ENCODE peak calls at places on chromosome 11, in eight cellular contexts. T is iPS DF 6.9; G is Caco-2; N is Karpas-422; M is PC-9; V is neuronal stem cell; P is mesenchymal stem cell; J is CD8-positive, alpha-beta memory T cell. F is an unnamed sample.

GRCh38 chr11:33195391-33196190 is 34.3 kb upstream of the CSTF3 start:
- DNase-seq in T (no peak), G (no peak), N (no peak), M (peak; percentile 67), V (no peak), P (peak; percentile 47), J (no peak), F (no peak)

GRCh38 chr11:66883021-66883968 is 26.4 kb downstream of the LRFN4 start:
- DNase-seq in T (peak; percentile 58), G (peak; percentile 83), N (peak; percentile 89), M (peak; percentile 89), V (peak; percentile 54), P (peak; percentile 52), J (peak; percentile 29), F (peak; percentile 85)

GRCh38 chr11:70278994-70279393 is 8.5 kb downstream of the PPFIA1 start:
- DNase-seq in T (no peak), G (no peak), N (no peak), M (no peak), V (no peak), P (no peak), J (no peak), F (no peak)

GRCh38 chr11:77046060-77046501 is 11.9 kb downstream of the B3GNT6 start:
- DNase-seq in T (no peak), G (peak; percentile 93), N (peak; percentile 65), M (no peak), V (peak; percentile 56), P (peak; percentile 33), J (peak; percentile 40), F (no peak)

GRCh38 chr11:100984668-100985067 is 144.9 kb downstream of the PGR start:
- DNase-seq in T (no peak), G (no peak), N (peak; percentile 46), M (no peak), V (no peak), P (no peak), J (no peak), F (no peak)

GRCh38 chr11:99316761-99317475 is 296.2 kb downstream of the CNTN5 start:
- DNase-seq in T (no peak), G (no peak), N (no peak), M (no peak), V (no peak), P (no peak), J (no peak), F (no peak)

GRCh38 chr11:24093410-24093809 is 403.4 kb upstream of the LUZP2 start:
- DNase-seq in T (no peak), G (no peak), N (no peak), M (no peak), V (no peak), P (no peak), J (no peak), F (no peak)

GRCh38 chr11:111006207-111006606 is 239.3 kb upstream of the POU2AF2 start:
- DNase-seq in T (no peak), G (no peak), N (no peak), M (no peak), V (no peak), P (no peak), J (no peak), F (no peak)

GRCh38 chr11:63764712-63765631 is 3.6 kb downstream of the ZFTA start:
- DNase-seq in T (no peak), G (peak; percentile 82), N (no peak), M (no peak), V (no peak), P (no peak), J (no peak), F (no peak)

GRCh38 chr11:111947143-111947542 is 10.0 kb downstream of the DIXDC1 start:
- DNase-seq in T (no peak), G (no peak), N (no peak), M (no peak), V (no peak), P (no peak), J (no peak), F (no peak)

DNA sequence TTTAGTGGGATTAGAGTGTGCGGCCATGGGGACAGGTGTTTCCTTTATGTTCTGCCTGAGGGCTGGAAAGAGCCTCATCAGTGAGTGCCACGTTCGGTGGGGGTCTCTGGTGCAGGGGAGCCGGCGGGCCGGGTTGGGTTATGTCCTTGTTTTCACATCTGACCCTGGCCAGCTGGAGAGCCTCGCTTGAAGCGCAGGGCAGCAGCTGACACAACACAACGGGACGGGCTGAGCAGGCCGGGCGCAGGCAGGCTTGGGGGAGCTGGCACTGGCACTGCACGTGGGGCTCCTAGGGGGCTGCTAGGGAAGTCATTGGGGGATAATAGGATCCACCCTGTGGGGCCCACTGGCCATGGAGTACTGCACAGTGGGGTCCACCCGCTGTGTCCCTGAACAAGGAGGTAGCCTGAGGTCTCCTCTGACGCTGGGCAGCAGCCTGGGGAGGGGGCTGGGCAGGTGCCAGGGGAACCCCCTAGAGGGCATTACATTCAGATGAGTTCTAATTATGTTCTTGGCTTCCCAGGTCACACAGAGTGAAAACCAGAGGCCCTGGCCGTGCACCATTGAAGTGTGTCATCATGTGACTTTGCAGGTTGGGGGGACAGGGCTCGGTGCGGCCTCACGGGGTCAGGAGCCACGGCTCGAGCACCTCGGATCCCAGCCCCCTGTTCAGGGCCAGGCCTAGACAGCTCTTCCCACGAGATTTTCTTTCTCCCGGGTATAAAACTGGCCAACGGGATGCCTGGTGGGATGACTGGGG is 95.1 kb downstream of the KCNQ1 start:
- DNase-seq in T (no peak), G (no peak), N (no peak), M (no peak), V (no peak), P (no peak), J (no peak), F (no peak)
- H3K27me3 ChIP-seq in T (peaks cover 3% of the 10 kb centered on the region), G (no peaks in the 10 kb centered on the region), N (no peaks in the 10 kb centered on the region), M (peaks cover 6% of the 10 kb centered on the region), V (no peaks in the 10 kb centered on the region), P (peaks cover 32% of the 10 kb centered on the region), J (no peaks in the 10 kb centered on the region), F (no peaks in the 10 kb centered on the region)

DNA sequence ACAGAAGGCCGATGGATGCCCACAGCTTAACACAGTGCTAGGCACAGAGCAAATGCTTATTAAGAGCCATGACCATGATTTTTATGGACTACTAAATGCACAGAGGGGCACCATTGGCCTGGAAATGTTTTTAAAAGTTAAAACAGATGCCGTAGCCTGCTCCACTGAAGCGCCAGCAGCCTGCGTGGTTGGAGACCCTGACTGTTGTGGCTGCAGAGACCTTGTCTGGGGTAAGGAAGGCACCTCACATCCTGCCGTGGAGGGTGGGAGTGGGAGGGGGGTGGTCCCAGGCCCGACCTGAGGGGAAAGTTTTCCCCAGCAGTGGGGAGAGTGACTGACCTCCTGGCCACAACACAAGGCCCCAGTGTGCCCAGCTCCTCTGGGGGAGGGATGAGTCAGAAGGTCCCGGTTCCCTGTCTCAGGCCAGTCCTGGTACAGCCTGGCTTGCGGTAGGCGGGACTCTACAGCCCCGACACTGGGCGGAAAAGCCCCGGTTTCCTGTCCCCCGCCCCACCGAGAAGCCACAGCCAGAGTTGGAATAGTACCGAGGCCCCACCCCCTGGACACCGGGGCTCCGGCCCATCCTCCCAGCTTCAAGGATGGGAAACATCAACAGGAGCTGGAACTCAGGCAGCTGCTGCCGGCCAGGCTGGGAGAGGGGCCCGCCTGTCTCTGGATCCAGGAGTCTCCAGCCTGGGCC is 7.0 kb downstream of the CHST1 start:
- DNase-seq in T (no peak), G (no peak), N (no peak), M (no peak), V (no peak), P (peak; percentile 95), J (no peak), F (no peak)
- H3K27me3 ChIP-seq in T (no peaks in the 10 kb centered on the region), G (peaks cover 12% of the 10 kb centered on the region), N (no peaks in the 10 kb centered on the region), M (peaks cover 97% of the 10 kb centered on the region), V (peaks cover 65% of the 10 kb centered on the region), P (peaks cover 44% of the 10 kb centered on the region), J (peaks cover 25% of the 10 kb centered on the region), F (peaks cover 64% of the 10 kb centered on the region)

DNA sequence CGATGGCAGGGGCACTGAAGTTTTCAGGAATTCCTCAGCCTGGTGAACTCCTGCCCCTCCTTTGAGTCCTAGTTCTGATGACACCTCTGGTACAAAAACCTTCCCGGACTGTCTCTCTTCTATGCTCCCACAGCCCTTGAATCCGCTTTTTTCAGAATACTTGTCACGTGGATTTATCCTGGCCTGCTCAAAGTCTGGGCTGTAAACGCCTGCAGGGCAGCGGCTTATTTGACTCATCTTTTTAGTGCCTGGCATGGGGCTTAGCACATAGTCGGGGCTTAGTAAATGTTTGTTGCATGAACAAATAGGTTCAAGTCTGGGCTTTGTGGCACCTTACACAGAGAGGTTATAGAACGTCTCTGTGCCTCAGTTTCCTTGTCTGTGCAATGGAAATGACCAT is 13.4 kb upstream of the KCNJ11 start:
- DNase-seq in T (no peak), G (no peak), N (no peak), M (no peak), V (no peak), P (no peak), J (no peak), F (no peak)
- H3K27me3 ChIP-seq in T (no peaks in the 10 kb centered on the region), G (no peaks in the 10 kb centered on the region), N (no peaks in the 10 kb centered on the region), M (peaks cover 12% of the 10 kb centered on the region), V (peaks cover 30% of the 10 kb centered on the region), P (peaks cover 34% of the 10 kb centered on the region), J (no peaks in the 10 kb centered on the region), F (peaks cover 11% of the 10 kb centered on the region)

GRCh38 chr11:8267280-8267679 is 3.6 kb upstream of the LMO1 start:
- DNase-seq in T (no peak), G (no peak), N (no peak), M (no peak), V (no peak), P (no peak), J (no peak), F (peak; percentile 9)

GRCh38 chr11:8266246-8267241 is 2.9 kb upstream of the LMO1 start:
- DNase-seq in T (no peak), G (no peak), N (no peak), M (no peak), V (no peak), P (no peak), J (no peak), F (peak; percentile 19)

GRCh38 chr11:8269636-8270035 is 6.0 kb upstream of the LMO1 start:
- DNase-seq in T (no peak), G (no peak), N (no peak), M (no peak), V (no peak), P (no peak), J (no peak), F (no peak)

GRCh38 chr11:8267831-8268529 is 4.3 kb upstream of the LMO1 start:
- DNase-seq in T (no peak), G (no peak), N (no peak), M (no peak), V (no peak), P (no peak), J (no peak), F (no peak)

DNA sequence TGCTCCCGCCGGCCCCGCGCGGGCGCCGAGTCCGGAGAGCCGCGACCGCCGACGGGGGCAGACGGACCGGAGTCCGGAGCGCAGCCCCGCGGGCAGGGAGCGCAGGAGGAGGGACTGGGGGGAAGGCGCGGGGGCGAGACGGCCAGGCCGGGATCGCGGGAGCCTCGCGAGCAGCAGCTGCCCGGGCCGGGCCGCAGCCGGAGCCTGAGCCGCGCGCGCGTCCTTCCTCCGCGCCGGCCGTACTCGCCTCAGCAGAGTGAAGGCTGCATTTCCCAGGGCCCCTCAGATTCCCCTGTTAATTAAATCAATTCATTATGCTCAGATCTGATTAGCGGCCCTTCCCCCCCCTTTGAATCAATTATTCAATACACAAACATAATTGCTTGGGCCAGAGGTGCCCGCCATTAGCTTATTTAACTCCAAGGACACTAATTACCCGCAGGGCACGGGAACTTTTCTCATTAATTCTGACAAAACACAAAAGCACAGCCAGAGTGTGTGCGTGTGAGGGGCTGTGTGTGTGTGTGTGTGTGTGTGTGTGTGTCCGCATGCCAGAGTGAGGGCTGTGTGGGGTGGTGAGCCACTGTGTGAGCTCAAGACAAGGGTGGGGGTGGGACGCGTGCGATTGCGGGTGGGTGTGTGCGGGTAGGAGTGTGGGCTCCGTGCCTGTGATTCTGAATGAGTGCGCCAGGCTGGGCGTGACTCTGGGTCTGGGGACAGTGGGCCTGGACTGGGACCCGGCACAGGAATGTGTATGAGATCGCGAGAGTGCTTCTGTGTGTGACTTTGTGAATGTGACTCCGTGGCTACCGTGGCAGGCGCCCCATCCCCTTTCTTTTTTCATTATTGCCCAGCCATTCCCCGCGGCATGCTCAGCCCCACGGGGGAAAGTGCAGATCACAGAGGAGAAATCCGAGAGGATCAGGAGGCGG is 5.1 kb upstream of the LMO1 start:
- DNase-seq in T (no peak), G (no peak), N (no peak), M (no peak), V (peak; percentile 72), P (no peak), J (no peak), F (no peak)
- H3K27me3 ChIP-seq in T (peaks cover 53% of the 10 kb centered on the region), G (peaks cover 2% of the 10 kb centered on the region), N (no peaks in the 10 kb centered on the region), M (no peaks in the 10 kb centered on the region), V (peaks cover 88% of the 10 kb centered on the region), P (peaks cover 84% of the 10 kb centered on the region), J (peaks cover 18% of the 10 kb centered on the region), F (peaks cover 18% of the 10 kb centered on the region)

F was measured in SJSA1.